ENCODE peak calls at places on chromosomes 5 and 9, in four cellular contexts. M is PC-3, K is HCT116, S is mammary epithelial cell. E is an unnamed sample.

GRCh38 chr5:167524941-167525485 is 766.4 kb upstream of the WWC1 start:
- DNase-seq in M (no peak), K (no peak), S (peak), E (no peak)

GRCh38 chr9:113581865-113582697 is 118.6 kb downstream of the RGS3 start:
- DNase-seq in M (no peak), K (no peak), S (no peak), E (peak)

GRCh38 chr5:71973563-71973962 is 133.7 kb upstream of the MAP1B start:
- DNase-seq in M (no peak), K (no peak), S (no peak), E (no peak)

GRCh38 chr9:35349287-35349990 is 140.5 kb upstream of the RUSC2 start:
- DNase-seq in M (peak), K (no peak), S (no peak), E (no peak)

GRCh38 chr5:96896285-96896711 is 20.0 kb downstream of the ERAP2 start:
- DNase-seq in M (no peak), K (no peak), S (no peak), E (no peak)

GRCh38 chr9:19465571-19466267 is 56.9 kb downstream of the ACER2 start:
- DNase-seq in M (no peak), K (no peak), S (no peak), E (no peak)

GRCh38 chr5:900781-901180 is 8.1 kb downstream of the TRIP13 start:
- DNase-seq in M (no peak), K (no peak), S (no peak), E (no peak)

GRCh38 chr9:36154213-36154952 is 14.8 kb upstream of the CCIN start:
- DNase-seq in M (peak), K (no peak), S (no peak), E (no peak)

GRCh38 chr9:70574222-70574837 is 159.9 kb upstream of the KLF9 start:
- DNase-seq in M (no peak), K (no peak), S (no peak), E (no peak)

GRCh38 chr5:157571357-157571827 is 4.2 kb downstream of the ADAM19 start:
- DNase-seq in M (no peak), K (no peak), S (no peak), E (peak)

GRCh38 chr9:33924978-33925797 is 108.2 kb downstream of the UBE2R2 start:
- DNase-seq in M (peak), K (peak), S (no peak), E (peak)

GRCh38 chr9:130906727-130907416 is 10.3 kb upstream of the QRFP start:
- DNase-seq in M (no peak), K (no peak), S (no peak), E (no peak)

GRCh38 chr5:421287-421880 is 21.6 kb upstream of the EXOC3 start:
- DNase-seq in M (no peak), K (no peak), S (no peak), E (no peak)

GRCh38 chr9:89869774-89870173 is 265.0 kb downstream of the GADD45G start:
- DNase-seq in M (no peak), K (no peak), S (no peak), E (no peak)

GRCh38 chr9:99177576-99178365 is 44.0 kb downstream of the ALG2 start:
- DNase-seq in M (no peak), K (no peak), S (no peak), E (no peak)

GRCh38 chr5:89849819-89850515 is 559.6 kb downstream of the CETN3 start:
- DNase-seq in M (no peak), K (no peak), S (no peak), E (no peak)

GRCh38 chr9:114112778-114113585 is 13.9 kb upstream of the KIF12 start:
- DNase-seq in M (peak), K (no peak), S (peak), E (no peak)

GRCh38 chr5:91266184-91266705 is 116.9 kb downstream of the ARRDC3 start:
- DNase-seq in M (peak), K (peak), S (peak), E (no peak)

GRCh38 chr9:83538172-83538889 is at the start of gene FRMD3:
- DNase-seq in M (peak), K (peak), S (peak), E (no peak)

GRCh38 chr5:159844267-159844666 is 72.0 kb upstream of the ADRA1B start:
- DNase-seq in M (no peak), K (no peak), S (no peak), E (no peak)

GRCh38 chr5:144120781-144121180 is 49.7 kb downstream of the YIPF5 start:
- DNase-seq in M (no peak), K (no peak), S (no peak), E (no peak)

GRCh38 chr9:106111039-106111740 is 416.8 kb downstream of the TMEM38B start:
- DNase-seq in M (no peak), K (no peak), S (no peak), E (no peak)

GRCh38 chr5:115324021-115324420 is 27.6 kb upstream of the CCDC112 start:
- DNase-seq in M (peak), K (no peak), S (no peak), E (no peak)

GRCh38 chr5:139492700-139493192 is 10.2 kb upstream of the STING1 start:
- DNase-seq in M (peak), K (no peak), S (peak), E (no peak)

GRCh38 chr5:158805195-158805594 is 294.5 kb downstream of the EBF1 start:
- DNase-seq in M (no peak), K (no peak), S (no peak), E (no peak)

GRCh38 chr5:177116631-177117373 is 16.8 kb upstream of the NSD1 start:
- DNase-seq in M (no peak), K (no peak), S (peak), E (no peak)

GRCh38 chr5:88686077-88686541 is 196.9 kb downstream of the MEF2C start:
- DNase-seq in M (no peak), K (no peak), S (no peak), E (no peak)

GRCh38 chr9:95157491-95158151 is 159.9 kb downstream of the FANCC start:
- DNase-seq in M (peak), K (no peak), S (peak), E (no peak)

GRCh38 chr5:98248949-98249348 is 524.5 kb upstream of the RGMB start:
- DNase-seq in M (peak), K (no peak), S (peak), E (no peak)

GRCh38 chr5:373710-374602 is 52.4 kb downstream of the AHRR start:
- DNase-seq in M (peak), K (no peak), S (peak), E (peak)

GRCh38 chr5:172343741-172344140 is 60.2 kb upstream of the UBTD2 start:
- DNase-seq in M (no peak), K (no peak), S (no peak), E (no peak)

GRCh38 chr9:20402273-20402875 is 219.9 kb downstream of the MLLT3 start:
- DNase-seq in M (peak), K (no peak), S (no peak), E (no peak)

GRCh38 chr9:69583641-69584234 is 88.4 kb downstream of the APBA1 start:
- DNase-seq in M (no peak), K (no peak), S (no peak), E (no peak)

GRCh38 chr5:160656961-160657570 is 194.9 kb downstream of the ATP10B start:
- DNase-seq in M (no peak), K (no peak), S (no peak), E (peak)

GRCh38 chr9:23825700-23826099 is 340 bp downstream of the ELAVL2 start:
- DNase-seq in M (no peak), K (no peak), S (no peak), E (no peak)
- H2AFZ ChIP-seq in M (peak), K (no peak), S (peak), E (no peak)

DNA sequence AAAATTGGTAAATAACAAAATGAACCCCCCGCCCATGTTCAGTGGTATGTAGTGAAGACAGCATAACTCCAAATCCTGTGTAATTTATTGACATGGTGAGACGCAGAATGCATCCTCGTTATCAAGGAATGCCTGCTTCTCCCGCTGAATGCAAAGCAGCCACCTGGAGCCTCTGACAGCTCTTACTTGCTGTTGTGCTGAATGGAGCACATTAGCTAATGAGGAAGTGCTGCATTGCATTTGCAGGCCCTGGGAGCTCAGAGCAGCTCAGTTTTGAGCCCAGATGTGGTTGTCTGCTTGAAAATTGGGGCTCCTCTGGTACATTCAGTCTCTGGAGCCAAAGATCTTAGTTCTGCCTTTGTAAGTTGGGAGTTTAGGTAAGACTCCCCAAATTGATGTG is 28.9 kb downstream of the PLAC8L1 start:
- DNase-seq in M (no peak), K (no peak), S (no peak), E (no peak)
- H3K4me2 ChIP-seq in M (no peak), K (no peak), S (no peak), E (no peak)

GRCh38 chr5:13081116-13081515 is 863.4 kb downstream of the DNAH5 start:
- DNase-seq in M (no peak), K (no peak), S (no peak), E (no peak)
- TF ChIP-seq CTCF in M (no peak), K (no peak), S (no peak), E (no peak)

GRCh38 chr9:123997665-123998277 is 13.8 kb upstream of the LHX2 start:
- DNase-seq in M (no peak), K (no peak), S (peak), E (no peak)
- H2AFZ ChIP-seq in M (no peak), K (no peak), S (no peak), E (no peak)

DNA sequence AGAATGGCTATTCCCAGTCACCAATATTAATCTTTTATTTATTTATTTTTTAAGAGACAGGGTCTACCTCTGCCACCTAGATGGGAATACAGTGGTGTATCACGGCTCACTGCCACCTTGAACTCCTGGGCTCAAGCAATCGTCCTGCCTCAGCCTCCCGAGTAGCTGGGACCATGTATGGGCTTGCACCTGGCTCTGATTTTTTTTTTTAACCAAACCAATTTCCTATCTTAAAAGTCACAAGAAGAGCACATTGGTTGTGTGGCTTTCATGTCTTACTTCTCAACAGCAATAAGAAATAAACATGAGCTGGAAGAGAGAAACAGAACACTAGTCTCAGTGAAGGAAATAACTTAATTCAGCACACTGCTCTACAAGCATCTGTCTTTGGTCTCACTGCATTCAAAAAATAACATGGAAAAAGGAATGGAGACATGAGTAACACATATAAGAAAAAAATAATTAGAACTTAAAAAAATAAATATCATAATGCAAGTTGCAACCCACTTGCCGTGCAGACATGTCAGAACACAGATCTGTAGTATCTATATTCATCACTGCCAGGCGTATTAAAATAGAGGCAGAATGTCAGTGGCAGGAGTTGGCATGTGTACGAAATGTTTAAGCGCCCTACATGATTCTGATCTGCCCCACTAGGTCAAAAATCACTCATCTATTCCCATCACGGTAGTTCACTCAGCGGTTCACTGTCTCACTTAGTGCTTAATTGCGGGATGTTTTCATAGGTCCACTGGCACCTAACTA is 66.4 kb downstream of the EFNA5 start:
- DNase-seq in M (no peak), K (no peak), S (no peak), E (peak)
- H3K4me2 ChIP-seq in M (no peak), K (no peak), S (no peak), E (peak)

DNA sequence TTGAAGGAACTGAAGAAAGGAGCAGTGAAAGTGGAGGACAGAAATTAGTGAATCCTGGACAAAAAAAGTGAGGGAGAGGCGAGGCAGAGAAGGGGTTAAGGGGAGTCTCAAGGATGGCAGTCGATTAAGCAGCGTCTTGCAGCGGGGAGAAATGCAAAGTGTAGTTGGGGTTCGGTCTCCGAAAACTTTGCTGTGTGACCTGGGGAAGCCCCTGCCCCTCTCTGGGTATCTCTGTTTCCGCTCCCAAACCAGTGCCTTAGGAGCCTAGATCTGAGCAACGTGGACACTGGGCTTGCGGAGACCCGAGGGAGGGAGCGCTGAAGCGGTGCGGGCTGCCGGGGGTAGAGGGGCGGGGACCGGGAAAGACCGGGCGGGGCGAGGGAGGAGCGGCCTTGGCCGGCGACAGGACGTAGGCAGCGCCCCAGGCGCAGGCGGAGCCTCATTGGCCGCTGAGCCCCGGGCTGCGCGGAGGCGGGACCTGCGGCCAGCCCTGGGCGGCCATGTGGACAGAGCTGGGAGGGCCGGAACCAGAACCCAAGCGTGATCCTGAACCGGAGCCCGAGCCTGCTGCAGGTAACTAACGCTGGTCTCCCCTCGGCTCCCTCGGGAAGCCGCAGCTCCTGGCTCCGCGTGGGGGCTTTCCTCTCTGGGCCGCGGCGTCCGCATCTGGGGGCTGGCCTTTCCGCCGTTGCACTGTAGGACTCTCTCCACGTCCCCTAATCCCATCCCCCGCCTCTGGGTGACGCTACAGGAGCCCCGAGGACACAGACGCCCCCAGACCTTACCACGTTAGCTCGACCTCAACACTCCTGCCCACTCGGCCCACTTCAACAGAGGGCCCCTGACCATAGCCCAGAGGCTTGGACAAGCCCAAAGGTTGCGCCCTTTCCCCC is at the start of gene ALDH1B1:
- DNase-seq in M (peak), K (peak), S (peak), E (peak)
- TF ChIP-seq CTCF in M (peak), K (peak), S (no peak), E (peak)

E was measured in DND-41.